ENCODE peak calls at places on chromosomes 3 and 15, in seven cellular contexts. F, U, X, Y, Z, K and C are unnamed samples.

GRCh38 chr3:188690076-188690475 is 481.7 kb upstream of the TPRG1 start:
- DNase-seq in F (no peak), U (no peak), X (no peak), Y (no peak), Z (no peak), K (no peak), C (no peak)

GRCh38 chr15:48475600-48476395 is 144.6 kb downstream of the DUT start:
- DNase-seq in F (no peak), U (no peak), X (no peak), Y (no peak), Z (no peak), K (no peak), C (peak; percentile 42)

GRCh38 chr3:21654241-21654640 is 96.8 kb downstream of the ZNF385D start:
- DNase-seq in F (no peak), U (no peak), X (no peak), Y (no peak), Z (no peak), K (no peak), C (no peak)

GRCh38 chr3:16130066-16130465 is 44.4 kb upstream of the GALNT15 start:
- DNase-seq in F (no peak), U (no peak), X (peak; percentile 77), Y (no peak), Z (no peak), K (no peak), C (no peak)

GRCh38 chr3:72328755-72329154 is 519.5 kb downstream of the SHQ1 start:
- DNase-seq in F (no peak), U (no peak), X (no peak), Y (no peak), Z (no peak), K (no peak), C (no peak)

GRCh38 chr3:153209596-153209995 is 47.6 kb downstream of the RAP2B start:
- DNase-seq in F (no peak), U (no peak), X (no peak), Y (peak; percentile 40), Z (peak; percentile 38), K (peak; percentile 91), C (no peak)

GRCh38 chr3:8762607-8763377 is 6.6 kb downstream of the OXTR start:
- DNase-seq in F (no peak), U (no peak), X (no peak), Y (no peak), Z (no peak), K (peak; percentile 26), C (no peak)

GRCh38 chr3:42014443-42014945 is 52.6 kb upstream of the ULK4 start:
- DNase-seq in F (peak; percentile 58), U (no peak), X (no peak), Y (no peak), Z (no peak), K (peak; percentile 49), C (no peak)

GRCh38 chr15:56821721-56822425 is 88.6 kb upstream of the ZNF280D start:
- DNase-seq in F (peak; percentile 51), U (peak; percentile 14), X (peak; percentile 35), Y (peak; percentile 50), Z (peak; percentile 50), K (peak; percentile 83), C (peak; percentile 45)

GRCh38 chr3:14431928-14432834 is 29.8 kb downstream of the SLC6A6 start:
- DNase-seq in F (peak; percentile 97), U (no peak), X (no peak), Y (peak; percentile 94), Z (peak; percentile 89), K (peak; percentile 93), C (peak; percentile 68)

GRCh38 chr15:64856429-64857145 is 14.9 kb downstream of the PLEKHO2 start:
- DNase-seq in F (no peak), U (peak; percentile 41), X (no peak), Y (no peak), Z (peak; percentile 72), K (peak; percentile 53), C (no peak)

GRCh38 chr15:82890338-82891024 is 62.0 kb downstream of the HOMER2 start:
- DNase-seq in F (no peak), U (no peak), X (no peak), Y (no peak), Z (no peak), K (no peak), C (no peak)

GRCh38 chr15:80776420-80777045 is 2.6 kb upstream of the CEMIP start:
- DNase-seq in F (peak; percentile 57), U (peak; percentile 67), X (no peak), Y (peak; percentile 81), Z (peak; percentile 77), K (peak; percentile 88), C (peak; percentile 74)

GRCh38 chr3:120567370-120568197 is 28.6 kb upstream of the NDUFB4 start:
- DNase-seq in F (peak; percentile 18), U (no peak), X (no peak), Y (peak; percentile 27), Z (no peak), K (peak; percentile 61), C (no peak)

GRCh38 chr3:156750191-156750873 is 75.8 kb upstream of the LEKR1 start:
- DNase-seq in F (no peak), U (no peak), X (no peak), Y (no peak), Z (no peak), K (peak; percentile 70), C (no peak)

GRCh38 chr15:66409565-66410108 is 22.9 kb downstream of the MAP2K1 start:
- DNase-seq in F (no peak), U (no peak), X (no peak), Y (no peak), Z (no peak), K (no peak), C (no peak)

GRCh38 chr3:172678068-172678467 is 32.8 kb downstream of the NCEH1 start:
- DNase-seq in F (no peak), U (no peak), X (no peak), Y (no peak), Z (no peak), K (no peak), C (no peak)

GRCh38 chr3:154430014-154430413 is at the start of gene GPR149:
- DNase-seq in F (no peak), U (no peak), X (no peak), Y (no peak), Z (no peak), K (peak; percentile 74), C (peak; percentile 4)

GRCh38 chr3:78041486-78041885 is 1001.6 kb downstream of the ROBO2 start:
- DNase-seq in F (no peak), U (no peak), X (no peak), Y (no peak), Z (no peak), K (no peak), C (no peak)

GRCh38 chr15:90953947-90954711 is 555 bp upstream of the RCCD1 start:
- DNase-seq in F (no peak), U (no peak), X (no peak), Y (no peak), Z (no peak), K (no peak), C (no peak)
- H3K4me3 ChIP-seq in F (peak overlapping the region; percentile 31), U (no peak overlapping the region), X (no peak overlapping the region), Y (no peak overlapping the region), Z (peak overlapping the region; percentile 95), K (peak overlapping the region; percentile 88), C (peak overlapping the region; percentile 76)

DNA sequence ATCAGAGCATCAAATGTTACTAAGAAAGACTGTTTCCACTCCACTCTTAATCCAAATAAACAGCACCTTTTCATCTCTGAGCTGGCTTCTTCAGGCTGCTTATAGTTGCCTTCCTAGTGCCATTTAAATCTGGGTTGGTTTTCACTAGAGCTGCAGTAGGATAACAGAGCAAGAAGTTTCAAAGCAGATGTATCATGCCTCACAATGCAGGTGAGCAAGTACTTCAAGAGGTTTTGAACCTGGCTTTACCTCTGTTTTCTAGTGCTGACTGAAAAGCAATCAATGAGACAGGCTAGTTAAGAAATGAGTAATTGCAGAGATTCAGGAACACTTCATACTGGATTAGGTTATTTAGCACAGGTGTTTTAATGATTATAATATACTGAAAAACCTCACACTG is 147.7 kb upstream of the SATB1 start:
- DNase-seq in F (no peak), U (no peak), X (peak; percentile 1), Y (no peak), Z (no peak), K (no peak), C (no peak)
- H3K4me3 ChIP-seq in F (no peak overlapping the region), U (no peak overlapping the region), X (no peak overlapping the region), Y (no peak overlapping the region), Z (no peak overlapping the region), K (no peak overlapping the region), C (no peak overlapping the region)

GRCh38 chr15:74376226-74376625 is 8.8 kb upstream of the CYP11A1 start:
- DNase-seq in F (no peak), U (no peak), X (no peak), Y (no peak), Z (no peak), K (no peak), C (no peak)

GRCh38 chr15:74373731-74374647 is 6.5 kb upstream of the CYP11A1 start:
- DNase-seq in F (peak; percentile 96), U (peak; percentile 88), X (no peak), Y (peak; percentile 95), Z (peak; percentile 94), K (peak; percentile 99), C (peak; percentile 93)

GRCh38 chr15:74375303-74375693 is 7.9 kb upstream of the CYP11A1 start:
- DNase-seq in F (peak; percentile 91), U (peak; percentile 74), X (peak; percentile 35), Y (peak; percentile 84), Z (peak; percentile 85), K (peak; percentile 94), C (peak; percentile 75)

GRCh38 chr15:74373056-74373650 is 5.7 kb upstream of the CYP11A1 start:
- DNase-seq in F (no peak), U (no peak), X (no peak), Y (no peak), Z (no peak), K (no peak), C (no peak)

DNA sequence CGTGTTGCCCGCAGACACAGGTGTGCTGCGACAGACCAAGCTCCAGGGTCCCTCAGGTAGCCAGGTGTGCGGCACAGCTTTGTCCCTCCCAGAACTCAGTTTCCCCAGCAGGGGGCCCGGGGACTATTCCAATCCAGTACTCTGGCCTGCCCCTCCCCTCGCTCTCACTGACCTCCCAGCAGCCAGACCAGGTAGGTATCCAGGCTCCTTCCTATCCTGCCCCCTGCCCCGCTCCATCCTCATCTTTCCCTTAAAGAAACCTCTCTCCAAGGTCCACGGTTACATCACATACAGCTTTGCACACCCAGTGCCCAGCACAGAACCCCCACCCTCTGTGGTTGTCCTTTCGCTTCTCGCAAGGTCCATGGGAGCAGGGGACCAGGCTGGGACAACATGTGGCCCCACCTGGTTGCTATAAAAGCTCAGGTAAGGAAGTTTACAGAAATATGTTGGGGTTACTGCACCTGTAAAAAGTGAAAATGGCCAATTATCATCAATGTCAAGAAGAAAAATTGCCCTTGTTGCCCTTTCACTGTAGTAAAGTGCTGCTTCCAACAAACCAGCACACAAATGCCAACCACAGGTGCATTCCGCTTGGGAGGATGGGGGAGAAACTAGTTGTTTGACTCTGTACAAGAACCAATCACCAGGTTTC is 7.3 kb upstream of the CYP11A1 start:
- DNase-seq in F (no peak), U (no peak), X (no peak), Y (no peak), Z (no peak), K (no peak), C (no peak)
- H3K4me3 ChIP-seq in F (peak overlapping the region; percentile 69), U (peak overlapping the region; percentile 70), X (peak overlapping the region; percentile 58), Y (no peak overlapping the region), Z (peak overlapping the region; percentile 56), K (peak overlapping the region; percentile 87), C (no peak overlapping the region)

DNA sequence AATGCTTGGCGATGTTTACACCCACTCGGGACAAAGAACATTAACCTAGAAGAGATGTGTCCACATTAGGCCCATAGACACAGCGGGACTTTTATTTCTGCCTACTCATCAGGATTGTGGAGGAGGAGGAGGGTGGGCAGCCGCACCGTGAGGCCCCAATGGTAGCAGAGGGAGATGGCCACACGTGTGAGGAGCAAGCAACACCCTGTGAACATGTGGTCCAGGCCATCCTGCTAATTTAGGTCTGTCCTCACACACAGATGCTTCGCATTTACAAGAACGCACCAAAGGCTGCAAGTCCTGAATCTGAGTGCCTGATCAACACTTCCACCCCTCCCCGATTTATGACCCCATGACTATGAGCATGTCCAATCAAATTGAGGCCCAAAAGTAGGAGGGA is 560.0 kb downstream of the GABRG3 start:
- DNase-seq in F (no peak), U (no peak), X (no peak), Y (no peak), Z (no peak), K (no peak), C (no peak)
- H3K4me3 ChIP-seq in F (no peak overlapping the region), U (no peak overlapping the region), X (no peak overlapping the region), Y (no peak overlapping the region), Z (no peak overlapping the region), K (no peak overlapping the region), C (no peak overlapping the region)